ENCODE peak calls at places on chromosomes 5 and 9, in five cellular contexts. K, P, O, D and R are unnamed samples.

GRCh38 chr9:35690447-35691324 is 961 bp upstream of the TPM2 start:
- DNase-seq in D (peak; percentile 77), K (peak; percentile 76), P (peak; percentile 84), O (peak; percentile 63), R (peak; percentile 74)

GRCh38 chr9:101486693-101487442 is 46.8 kb upstream of the RNF20 start:
- DNase-seq in P (peak; percentile 17), D (peak; percentile 60), K (peak; percentile 61), O (peak; percentile 72), R (peak; percentile 65)

GRCh38 chr5:67240846-67241245 is 44.2 kb upstream of the CD180 start:
- DNase-seq in K (no peak), D (no peak), O (no peak), P (no peak), R (no peak)

GRCh38 chr5:43066231-43066798 is 26.2 kb upstream of the ANXA2R start:
- DNase-seq in K (peak; percentile 68), P (peak; percentile 76), D (peak; percentile 88), O (peak; percentile 84), R (peak; percentile 77)

GRCh38 chr9:98038958-98039357 is 17.6 kb upstream of the NANS start:
- DNase-seq in K (no peak), D (no peak), O (no peak), P (no peak), R (no peak)

GRCh38 chr5:164345173-164345572 is 839.8 kb downstream of the MAT2B start:
- DNase-seq in P (peak; percentile 76), O (no peak), D (no peak), K (no peak), R (no peak)

GRCh38 chr9:126690431-126691051 is 76.8 kb downstream of the LMX1B start:
- DNase-seq in O (peak; percentile 60), K (peak; percentile 80), D (no peak), P (no peak), R (peak; percentile 58)

GRCh38 chr5:174910245-174910737 is 185.9 kb downstream of the MSX2 start:
- DNase-seq in K (peak; percentile 88), D (peak; percentile 72), P (peak; percentile 60), O (peak; percentile 66), R (peak; percentile 43)

GRCh38 chr5:30505014-30505886 is 688.2 kb upstream of the CDH6 start:
- DNase-seq in D (no peak), K (no peak), P (no peak), O (no peak), R (no peak)

GRCh38 chr5:150106669-150107068 is 20.3 kb upstream of the CSF1R start:
- DNase-seq in D (no peak), K (no peak), P (no peak), O (peak; percentile 24), R (no peak)

GRCh38 chr5:80225954-80226353 is 29.9 kb downstream of the SERINC5 start:
- DNase-seq in O (no peak), K (no peak), D (no peak), P (no peak), R (no peak)

DNA sequence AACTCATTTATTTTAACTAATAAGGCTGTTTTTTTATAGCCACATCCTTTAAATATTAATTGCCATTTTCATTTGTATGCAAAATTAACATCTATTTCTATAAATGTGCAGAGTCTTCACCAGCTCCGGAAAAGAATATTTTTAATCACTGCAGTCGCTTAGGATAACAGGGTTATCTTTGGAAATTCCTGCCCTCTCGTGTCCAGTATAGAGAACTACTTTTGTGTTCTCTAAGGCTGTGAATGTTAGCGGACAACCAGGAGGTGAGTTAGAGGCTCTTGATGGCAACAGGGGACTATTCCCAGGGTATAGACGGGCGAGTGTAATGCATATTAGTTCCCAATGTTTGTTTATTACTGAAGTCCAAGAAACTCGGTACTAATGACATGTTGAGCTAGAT is 59.4 kb downstream of the GGTA1 start:
- DNase-seq in D (no peak), P (peak; percentile 45), O (no peak), K (no peak), R (no peak)
- TF ChIP-seq CTCF in D (no peak), P (peak; percentile 37), O (peak; percentile 33), K (no peak), R (no peak)

DNA sequence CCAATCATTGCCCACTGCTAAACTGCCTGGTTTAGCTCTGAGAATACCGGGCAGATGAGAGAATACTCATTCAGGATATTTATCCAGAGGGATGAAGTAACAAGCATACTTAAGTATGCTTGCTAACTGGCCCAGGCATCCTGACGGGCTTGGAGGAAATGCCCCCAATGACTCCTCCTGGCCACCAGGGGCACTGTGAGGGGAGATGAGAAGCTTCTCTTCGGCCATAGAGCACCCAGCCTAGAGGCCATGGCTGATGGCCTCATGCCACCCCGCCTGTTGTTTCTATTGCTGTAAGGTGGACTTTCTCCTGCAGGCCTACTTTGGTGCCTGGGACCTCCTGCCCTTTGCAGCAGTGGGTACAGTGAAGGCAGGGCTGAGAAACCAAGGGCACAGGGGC is 134.5 kb upstream of the FSTL4 start:
- DNase-seq in K (peak; percentile 8), P (no peak), D (no peak), O (no peak), R (peak; percentile 13)
- TF ChIP-seq CTCF in K (peak; percentile 50), P (peak; percentile 11), D (no peak), O (no peak), R (no peak)

GRCh38 chr5:89265511-89266169 is 382.7 kb upstream of the MEF2C start:
- DNase-seq in O (no peak), K (no peak), D (no peak), P (peak; percentile 40), R (no peak)

GRCh38 chr5:89262030-89262429 is 379.0 kb upstream of the MEF2C start:
- DNase-seq in P (no peak), K (no peak), D (no peak), O (no peak), R (no peak)

GRCh38 chr5:89260254-89260653 is 377.3 kb upstream of the MEF2C start:
- DNase-seq in D (no peak), P (peak; percentile 17), O (no peak), K (no peak), R (no peak)

GRCh38 chr5:89267764-89268163 is 384.8 kb upstream of the MEF2C start:
- DNase-seq in O (no peak), K (no peak), D (no peak), P (no peak), R (no peak)

GRCh38 chr5:89263846-89264245 is 380.9 kb upstream of the MEF2C start:
- DNase-seq in P (no peak), D (no peak), K (no peak), O (no peak), R (no peak)
- TF ChIP-seq CTCF in P (no peak), D (no peak), K (no peak), O (no peak), R (no peak)

DNA sequence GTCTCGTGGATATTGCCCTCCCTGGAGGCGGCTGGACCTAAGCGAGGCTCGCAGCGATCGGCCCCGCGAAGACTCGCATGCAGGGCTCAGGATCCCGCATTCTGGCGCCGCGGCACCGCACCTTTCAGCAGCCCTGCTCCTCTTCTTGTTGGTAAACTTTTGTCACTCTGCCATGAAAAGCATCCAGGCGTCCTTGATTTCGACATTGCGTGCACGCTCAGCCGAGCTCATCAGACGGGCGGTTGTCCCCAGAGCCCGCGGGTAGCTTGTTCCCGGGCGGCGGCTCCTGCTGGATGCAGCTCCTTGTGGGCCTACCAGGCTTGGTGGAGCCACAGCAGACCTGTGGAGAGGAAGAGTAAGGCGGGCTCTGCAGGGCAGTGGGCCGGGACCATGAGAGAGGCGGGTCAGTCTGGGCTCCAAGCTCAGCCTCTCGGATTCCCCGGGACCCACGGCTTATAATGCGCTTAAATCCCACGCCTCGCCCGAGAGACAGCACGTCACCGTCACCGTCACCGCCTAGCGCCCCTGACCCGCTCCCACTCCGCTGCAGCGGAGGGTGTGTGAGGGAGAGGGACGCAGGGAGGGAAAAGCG is 1.8 kb upstream of the ANKRD18A start:
- DNase-seq in O (peak; percentile 46), P (no peak), K (peak; percentile 15), D (no peak), R (no peak)
- TF ChIP-seq CTCF in O (no peak), P (no peak), K (no peak), D (no peak), R (no peak)

GRCh38 chr9:16930578-16930977 is 60.1 kb upstream of the BNC2 start:
- DNase-seq in P (no peak), D (no peak), O (no peak), K (no peak), R (no peak)
- TF ChIP-seq CTCF in P (no peak), D (no peak), O (no peak), K (no peak), R (no peak)

GRCh38 chr5:159515909-159516415 is 185.7 kb upstream of the IL12B start:
- DNase-seq in P (peak; percentile 65), O (peak; percentile 66), D (peak; percentile 68), K (peak; percentile 79), R (no peak)
- TF ChIP-seq CTCF in P (peak; percentile 94), O (peak; percentile 80), D (peak; percentile 79), K (peak; percentile 78), R (peak; percentile 56)

GRCh38 chr5:143182106-143182505 is 221.4 kb downstream of the NR3C1 start:
- DNase-seq in P (peak; percentile 47), D (no peak), O (no peak), K (no peak), R (no peak)

GRCh38 chr5:143180751-143181150 is 222.7 kb downstream of the NR3C1 start:
- DNase-seq in K (no peak), O (no peak), D (no peak), P (no peak), R (no peak)

GRCh38 chr5:143183989-143184388 is 219.5 kb downstream of the NR3C1 start:
- DNase-seq in K (no peak), D (no peak), O (no peak), P (no peak), R (no peak)

GRCh38 chr5:143181173-143181572 is 222.3 kb downstream of the NR3C1 start:
- DNase-seq in O (no peak), D (no peak), P (no peak), K (no peak), R (no peak)

GRCh38 chr5:143182901-143183820 is 220.3 kb downstream of the NR3C1 start:
- DNase-seq in D (no peak), K (no peak), O (peak; percentile 70), P (peak; percentile 89), R (no peak)
- TF ChIP-seq CTCF in D (no peak), K (no peak), O (no peak), P (no peak), R (no peak)